ENCODE peak calls at places on chromosomes 11 and 22, in five cellular contexts. C is HepG2, G is K562, E is SK-N-SH, F is GM12878. U is an unnamed sample.

GRCh38 chr11:10488121-10488580 is 33.1 kb downstream of the AMPD3 start:
- DNase-seq in C (no peak), G (no peak), E (no peak), F (no peak), U (no peak)

GRCh38 chr11:45778341-45778740 is 26.6 kb upstream of the SLC35C1 start:
- DNase-seq in C (no peak), G (no peak), E (no peak), F (no peak), U (no peak)

GRCh38 chr11:10862446-10862845 is 4.6 kb upstream of the ZBED5 start:
- DNase-seq in C (no peak), G (no peak), E (no peak), F (no peak), U (no peak)

GRCh38 chr11:114085965-114086364 is 26.5 kb downstream of the ZBTB16 start:
- DNase-seq in C (no peak), G (no peak), E (no peak), F (no peak), U (no peak)

GRCh38 chr11:132941024-132941646 is 591.2 kb downstream of the OPCML start:
- DNase-seq in C (no peak), G (peak), E (peak), F (no peak), U (no peak)

GRCh38 chr11:73187854-73188253 is 30.2 kb upstream of the P2RY2 start:
- DNase-seq in C (no peak), G (no peak), E (no peak), F (no peak), U (no peak)

GRCh38 chr11:2570841-2571597 is 126.2 kb downstream of the KCNQ1 start:
- DNase-seq in C (no peak), G (no peak), E (no peak), F (no peak), U (no peak)

GRCh38 chr11:113806403-113806802 is 26.8 kb downstream of the CLDN25 start:
- DNase-seq in C (peak), G (peak), E (peak), F (no peak), U (peak)

GRCh38 chr22:29029202-29030000 is 32.2 kb downstream of the C22orf31 start:
- DNase-seq in C (no peak), G (no peak), E (no peak), F (no peak), U (no peak)

GRCh38 chr11:13030857-13031256 is 21.7 kb downstream of the RASSF10 start:
- DNase-seq in C (peak), G (no peak), E (peak), F (no peak), U (no peak)

GRCh38 chr22:47090591-47091240 is 328.3 kb downstream of the TBC1D22A start:
- DNase-seq in C (no peak), G (peak), E (no peak), F (no peak), U (no peak)

GRCh38 chr11:27282141-27282590 is 80.8 kb downstream of the CCDC34 start:
- DNase-seq in C (peak), G (no peak), E (no peak), F (no peak), U (no peak)

GRCh38 chr22:48603621-48604320 is 1223.9 kb downstream of the BRD1 start:
- DNase-seq in C (no peak), G (no peak), E (no peak), F (no peak), U (no peak)

GRCh38 chr22:30685178-30685577 is 9.5 kb upstream of the OSBP2 start:
- DNase-seq in C (no peak), G (no peak), E (peak), F (no peak), U (no peak)

GRCh38 chr11:69449320-69450063 is 32.0 kb upstream of the LINC01488 start:
- DNase-seq in C (peak), G (peak), E (peak), F (no peak), U (no peak)

GRCh38 chr11:32420937-32421532 is 14.3 kb downstream of the WT1 start:
- DNase-seq in C (no peak), G (peak), E (peak), F (peak), U (no peak)

GRCh38 chr11:36455658-36456111 is 54.4 kb downstream of the TRAF6 start:
- DNase-seq in C (no peak), G (peak), E (peak), F (no peak), U (no peak)

GRCh38 chr11:30990625-30991348 is 378.8 kb downstream of the DCDC1 start:
- DNase-seq in C (no peak), G (no peak), E (no peak), F (no peak), U (no peak)

GRCh38 chr11:66851698-66852465 is 5.0 kb upstream of the LRFN4 start:
- DNase-seq in C (no peak), G (peak), E (peak), F (no peak), U (peak)
- TF ChIP-seq FOXM1 in C (no peak), G (no peak), E (no peak), F (no peak), U (no peak)

GRCh38 chr22:45112136-45112879 is 51.4 kb upstream of the NUP50 start:
- DNase-seq in C (no peak), G (no peak), E (no peak), F (no peak), U (no peak)
- TF ChIP-seq FOXM1 in C (no peak), G (no peak), E (no peak), F (no peak), U (no peak)

GRCh38 chr11:121032546-121032945 is 8.6 kb downstream of the TBCEL start:
- DNase-seq in C (peak), G (no peak), E (no peak), F (no peak), U (no peak)

GRCh38 chr11:121029153-121029552 is 5.3 kb downstream of the TBCEL start:
- DNase-seq in C (no peak), G (no peak), E (no peak), F (no peak), U (no peak)

GRCh38 chr11:121031167-121031566 is 7.3 kb downstream of the TBCEL start:
- DNase-seq in C (no peak), G (no peak), E (no peak), F (no peak), U (no peak)

GRCh38 chr11:121033635-121034034 is 9.7 kb downstream of the TBCEL start:
- DNase-seq in C (no peak), G (no peak), E (no peak), F (no peak), U (no peak)

GRCh38 chr11:121029813-121030445 is 6.0 kb downstream of the TBCEL start:
- DNase-seq in C (no peak), G (no peak), E (no peak), F (no peak), U (no peak)
- TF ChIP-seq FOXM1 in C (no peak), G (no peak), E (no peak), F (no peak), U (no peak)

GRCh38 chr11:5966958-5967357 is 1.3 kb downstream of the OR56A5 start:
- DNase-seq in C (no peak), G (no peak), E (no peak), F (no peak), U (no peak)

GRCh38 chr11:5967708-5968107 is 586 bp downstream of the OR56A5 start:
- DNase-seq in C (no peak), G (no peak), E (no peak), F (no peak), U (no peak)

GRCh38 chr11:5973530-5973929 is 5.2 kb upstream of the OR56A5 start:
- DNase-seq in C (no peak), G (no peak), E (no peak), F (no peak), U (no peak)

DNA sequence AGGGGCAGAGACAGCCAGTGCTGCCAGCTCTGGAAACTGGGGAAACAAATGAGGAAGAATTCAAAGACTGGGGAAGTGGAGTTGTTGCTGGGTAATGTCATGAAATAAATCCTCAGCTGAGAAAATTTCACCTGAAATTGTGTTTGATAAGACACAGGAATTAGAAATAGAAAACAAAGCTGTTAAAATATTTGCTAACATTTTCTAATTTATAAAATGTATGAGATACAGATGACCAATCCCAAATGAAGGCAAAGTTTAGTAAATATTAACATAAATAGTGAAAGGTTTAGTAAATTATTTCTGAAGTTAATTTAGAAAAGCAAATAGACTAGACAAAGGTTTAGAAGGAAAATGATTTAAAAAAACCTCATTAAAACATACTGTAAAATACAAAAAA is at the start of gene OR56A5:
- DNase-seq in C (no peak), G (no peak), E (no peak), F (no peak), U (no peak)
- TF ChIP-seq FOXM1 in C (no peak), G (no peak), E (no peak), F (no peak), U (no peak)

DNA sequence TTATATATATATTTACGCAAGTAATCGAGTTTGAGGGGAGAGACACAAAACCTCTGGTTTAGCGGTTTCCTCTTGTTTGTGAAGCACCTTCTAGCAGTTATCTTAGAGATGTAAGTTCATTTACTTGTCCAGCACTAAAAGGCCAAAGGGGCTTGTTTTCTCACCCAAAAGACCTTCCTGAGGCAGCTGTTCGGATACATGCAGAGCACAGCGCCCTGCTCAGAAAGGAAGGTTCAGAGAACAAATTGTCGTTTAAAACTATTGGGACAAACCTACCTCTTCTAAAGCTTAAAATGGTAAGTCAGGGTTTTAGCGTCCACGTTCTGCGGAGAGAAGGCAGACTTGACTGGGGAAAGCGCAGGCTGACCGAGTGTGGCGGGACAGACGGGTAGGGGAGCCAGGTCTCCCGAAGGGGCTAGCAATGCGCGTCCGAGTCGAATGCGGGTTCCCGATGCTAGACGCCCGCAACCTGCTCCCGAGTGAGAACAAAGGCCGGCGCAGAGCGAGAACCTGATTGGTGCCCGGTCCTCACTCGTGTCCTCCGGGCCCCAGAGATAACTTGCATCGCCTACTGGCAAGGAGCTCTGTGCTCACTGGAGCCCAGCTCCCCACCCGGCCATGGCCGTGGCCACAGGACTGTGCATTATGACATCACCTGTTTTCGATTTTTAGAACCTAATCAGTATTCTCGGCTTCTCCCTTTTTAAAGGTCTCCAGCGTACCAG is 1.0 kb upstream of the SESN3 start:
- DNase-seq in C (no peak), G (no peak), E (peak), F (no peak), U (peak)
- TF ChIP-seq FOXM1 in C (no peak), G (no peak), E (no peak), F (no peak), U (no peak)

GRCh38 chr11:76788661-76789442 is 5.7 kb downstream of the TSKU start:
- DNase-seq in C (peak), G (no peak), E (no peak), F (no peak), U (no peak)
- TF ChIP-seq FOXM1 in C (no peak), G (no peak), E (no peak), F (no peak), U (no peak)